ENCODE peak calls at places on chromosomes 12 and 14, in ten cellular contexts. S, V, P, N, F, Y, O, K, Z and A are unnamed samples. For H3K36me3 and H3K4me1, the result is how much of the 10 kb centered on the place peaks cover.

GRCh38 chr14:52313903-52314481 is at the start of gene PTGER2:
- DNase-seq in S (peak), V (peak), P (peak), N (peak), F (peak), Y (peak), O (peak), K (peak), Z (peak), A (peak)

GRCh38 chr12:54208591-54208990 is 19.8 kb upstream of the SMUG1 start:
- DNase-seq in S (no peak), V (no peak), P (no peak), N (no peak), F (no peak), Y (no peak), O (no peak), K (no peak), Z (no peak), A (no peak)

GRCh38 chr14:61563162-61563511 is 132.2 kb upstream of the HIF1A start:
- DNase-seq in S (no peak), V (no peak), P (no peak), N (no peak), F (no peak), Y (no peak), O (peak), K (no peak), Z (no peak), A (no peak)

GRCh38 chr12:9253464-9253863 is 45.3 kb upstream of the PZP start:
- DNase-seq in S (no peak), V (no peak), P (no peak), N (no peak), F (no peak), Y (peak), O (no peak), K (no peak), Z (no peak), A (no peak)

GRCh38 chr14:35347323-35348043 is 55.3 kb downstream of the PSMA6 start:
- DNase-seq in S (no peak), V (peak), P (no peak), N (no peak), F (no peak), Y (peak), O (no peak), K (no peak), Z (no peak), A (no peak)

GRCh38 chr12:26527702-26528101 is 305.3 kb downstream of the ITPR2 start:
- DNase-seq in S (no peak), V (no peak), P (no peak), N (no peak), F (no peak), Y (no peak), O (no peak), K (no peak), Z (no peak), A (no peak)

GRCh38 chr14:54226103-54226502 is 170.7 kb upstream of the CDKN3 start:
- DNase-seq in S (no peak), V (no peak), P (no peak), N (no peak), F (no peak), Y (no peak), O (no peak), K (no peak), Z (no peak), A (no peak)

GRCh38 chr14:35533357-35534129 is 421 bp upstream of the INSM2 start:
- DNase-seq in S (no peak), V (peak), P (peak), N (peak), F (peak), Y (peak), O (peak), K (peak), Z (peak), A (peak)

GRCh38 chr14:80110721-80111120 is 100.6 kb downstream of the DIO2 start:
- DNase-seq in S (no peak), V (no peak), P (no peak), N (no peak), F (no peak), Y (no peak), O (no peak), K (no peak), Z (no peak), A (no peak)

GRCh38 chr12:1691123-1692007 is 495 bp downstream of the ADIPOR2 start:
- DNase-seq in S (no peak), V (peak), P (no peak), N (no peak), F (peak), Y (no peak), O (peak), K (peak), Z (peak), A (peak)

GRCh38 chr14:21095430-21096205 is 2.8 kb downstream of the ZNF219 start:
- DNase-seq in S (no peak), V (no peak), P (no peak), N (no peak), F (no peak), Y (peak), O (no peak), K (no peak), Z (no peak), A (no peak)

GRCh38 chr12:88951860-88952483 is 371.7 kb upstream of the KITLG start:
- DNase-seq in S (no peak), V (no peak), P (no peak), N (no peak), F (no peak), Y (peak), O (no peak), K (no peak), Z (no peak), A (no peak)

GRCh38 chr14:70254476-70254961 is 65.8 kb upstream of the SLC8A3 start:
- DNase-seq in S (no peak), V (peak), P (peak), N (peak), F (peak), Y (peak), O (peak), K (peak), Z (peak), A (peak)

GRCh38 chr12:95215925-95216324 is 1.3 kb downstream of the FGD6 start:
- DNase-seq in S (no peak), V (no peak), P (no peak), N (peak), F (no peak), Y (no peak), O (no peak), K (peak), Z (no peak), A (peak)

GRCh38 chr14:64800000-64800399 is 79.7 kb downstream of the SPTB start:
- DNase-seq in S (no peak), V (peak), P (no peak), N (no peak), F (peak), Y (peak), O (no peak), K (no peak), Z (peak), A (no peak)

GRCh38 chr12:130162771-130163460 is 652 bp downstream of the FZD10 start:
- DNase-seq in S (no peak), V (no peak), P (no peak), N (no peak), F (no peak), Y (peak), O (no peak), K (no peak), Z (no peak), A (no peak)

GRCh38 chr12:43241971-43242370 is 310.0 kb downstream of the ADAMTS20 start:
- DNase-seq in S (no peak), V (no peak), P (no peak), N (peak), F (no peak), Y (no peak), O (no peak), K (no peak), Z (no peak), A (no peak)

GRCh38 chr14:101836131-101836530 is 74.6 kb downstream of the PPP2R5C start:
- DNase-seq in S (peak), V (peak), P (no peak), N (no peak), F (no peak), Y (no peak), O (no peak), K (no peak), Z (peak), A (no peak)

GRCh38 chr14:63542231-63542999 is 762 bp downstream of the PPP2R5E start:
- DNase-seq in S (no peak), V (peak), P (no peak), N (no peak), F (peak), Y (no peak), O (peak), K (peak), Z (peak), A (peak)

GRCh38 chr12:58419905-58420304 is 478.5 kb downstream of the ATP23 start:
- DNase-seq in S (no peak), V (no peak), P (no peak), N (peak), F (no peak), Y (no peak), O (no peak), K (no peak), Z (no peak), A (no peak)

GRCh38 chr12:106780010-106780625 is 5.6 kb downstream of the RIC8B start:
- DNase-seq in S (no peak), V (no peak), P (no peak), N (no peak), F (no peak), Y (no peak), O (no peak), K (peak), Z (no peak), A (no peak)

GRCh38 chr12:95312656-95313055 is 95.0 kb downstream of the VEZT start:
- DNase-seq in S (no peak), V (no peak), P (no peak), N (no peak), F (no peak), Y (no peak), O (no peak), K (no peak), Z (no peak), A (no peak)

GRCh38 chr14:46250113-46250703 is 401.4 kb downstream of the RPL10L start:
- DNase-seq in S (no peak), V (no peak), P (no peak), N (no peak), F (no peak), Y (no peak), O (no peak), K (no peak), Z (no peak), A (peak)

GRCh38 chr14:69288001-69288771 is 28.2 kb downstream of the GALNT16 start:
- DNase-seq in S (peak), V (peak), P (no peak), N (peak), F (no peak), Y (peak), O (no peak), K (peak), Z (peak), A (no peak)

GRCh38 chr14:52313493-52313881 is 625 bp upstream of the PTGER2 start:
- DNase-seq in S (no peak), V (no peak), P (no peak), N (peak), F (no peak), Y (no peak), O (no peak), K (no peak), Z (no peak), A (peak)

GRCh38 chr14:61537567-61538463 is 157.5 kb upstream of the HIF1A start:
- DNase-seq in S (no peak), V (no peak), P (peak), N (peak), F (peak), Y (peak), O (no peak), K (peak), Z (no peak), A (peak)

GRCh38 chr12:63313139-63313538 is 162.1 kb upstream of the AVPR1A start:
- DNase-seq in S (no peak), V (no peak), P (no peak), N (no peak), F (no peak), Y (no peak), O (no peak), K (no peak), Z (no peak), A (no peak)

GRCh38 chr14:33569844-33570716 is 380.8 kb downstream of the EGLN3 start:
- DNase-seq in S (no peak), V (no peak), P (no peak), N (peak), F (no peak), Y (no peak), O (no peak), K (no peak), Z (no peak), A (no peak)

GRCh38 chr14:42224053-42224888 is 617.6 kb downstream of the LRFN5 start:
- DNase-seq in S (peak), V (peak), P (no peak), N (peak), F (peak), Y (peak), O (no peak), K (peak), Z (peak), A (peak)

GRCh38 chr12:74906224-74906623 is 303.4 kb downstream of the KCNC2 start:
- DNase-seq in S (no peak), V (no peak), P (no peak), N (no peak), F (no peak), Y (no peak), O (no peak), K (no peak), Z (no peak), A (peak)

GRCh38 chr12:89827592-89827991 is 119.0 kb upstream of the ATP2B1 start:
- DNase-seq in S (no peak), V (no peak), P (no peak), N (no peak), F (no peak), Y (peak), O (no peak), K (peak), Z (no peak), A (peak)

GRCh38 chr14:21748869-21749303 is 75.3 kb upstream of the OR4E1 start:
- DNase-seq in S (no peak), V (peak), P (no peak), N (no peak), F (no peak), Y (peak), O (no peak), K (peak), Z (no peak), A (peak)

GRCh38 chr12:18153826-18154225 is 63.8 kb upstream of the RERGL start:
- DNase-seq in S (no peak), V (no peak), P (no peak), N (no peak), F (no peak), Y (no peak), O (no peak), K (no peak), Z (no peak), A (no peak)

DNA sequence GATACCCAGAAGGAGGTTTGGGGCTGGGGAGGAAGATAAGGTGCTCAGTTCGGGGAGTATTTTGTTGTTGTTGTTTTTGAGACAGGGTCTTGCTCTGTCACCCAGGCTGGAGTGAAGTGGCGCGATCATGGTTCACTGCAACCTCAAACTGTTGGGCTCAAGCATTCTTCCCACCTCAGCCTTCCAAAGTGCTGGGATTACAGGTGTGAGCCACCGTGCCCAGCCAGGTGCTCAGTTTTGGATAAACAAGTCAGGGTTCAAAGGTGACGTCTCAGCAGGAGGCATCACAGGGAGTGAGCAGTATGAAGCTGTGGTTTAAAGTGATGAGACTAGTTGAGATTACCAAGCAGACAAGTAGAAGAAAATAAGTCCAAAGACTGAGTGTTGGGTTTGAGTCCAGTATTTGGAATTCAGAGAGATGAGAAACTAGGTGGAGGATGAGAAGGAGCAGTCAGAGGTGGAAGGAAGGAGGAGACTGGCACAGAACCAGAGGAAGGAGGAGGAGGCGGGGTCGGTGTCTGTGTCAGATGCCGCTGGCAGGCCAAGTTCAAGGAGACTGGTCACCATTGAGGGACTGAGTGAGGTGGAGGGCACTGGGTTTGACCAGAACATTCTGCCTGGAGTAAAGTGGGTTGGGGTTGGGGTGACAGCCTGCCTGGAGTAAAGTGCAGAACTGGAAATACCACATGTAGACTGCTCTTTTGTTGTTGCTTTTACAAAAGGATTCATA is 16.1 kb downstream of the SLC35E3 start:
- DNase-seq in S (no peak), V (no peak), P (no peak), N (no peak), F (no peak), Y (no peak), O (no peak), K (no peak), Z (no peak), A (no peak)
- H3K36me3 ChIP-seq in S (under half), V (under half), P (under half), N (under half), F (under half), Y (half or more), O (under half), K (under half), Z (under half), A (under half)

DNA sequence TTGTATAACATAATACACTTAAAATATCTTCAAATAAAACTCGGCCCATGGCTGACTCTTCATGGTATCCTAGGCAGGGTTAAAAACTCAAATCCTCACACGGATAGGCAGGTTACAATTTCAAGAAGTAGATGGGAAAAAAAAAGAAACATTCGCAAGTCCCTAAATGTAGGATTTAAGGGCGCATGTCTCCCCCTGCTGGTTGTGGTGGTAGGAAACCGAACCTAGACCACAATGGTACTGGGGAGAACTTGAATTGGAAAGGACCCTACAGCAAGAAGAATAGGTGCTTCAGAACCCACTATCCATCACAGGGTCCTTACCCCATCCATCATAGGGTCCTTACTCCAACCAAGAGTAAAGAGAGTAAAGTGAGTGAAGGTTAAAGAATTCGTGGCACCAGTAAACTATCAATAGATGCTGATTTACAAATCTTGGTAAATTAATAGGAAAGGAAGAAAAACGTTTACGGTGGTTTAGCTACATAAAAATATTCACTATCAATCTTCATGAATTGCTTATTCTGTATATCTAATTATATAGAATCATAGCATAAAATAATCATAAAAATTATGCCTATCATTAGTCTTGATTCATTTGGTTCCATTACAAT is 3.3 kb upstream of the CIPC start:
- DNase-seq in S (peak), V (peak), P (peak), N (peak), F (peak), Y (peak), O (no peak), K (peak), Z (peak), A (peak)
- H3K4me1 ChIP-seq in S (under half), V (under half), P (under half), N (under half), F (under half), Y (under half), O (under half), K (under half), Z (under half), A (under half)

GRCh38 chr12:76096079-76096651 is 11.7 kb upstream of the NAP1L1 start:
- DNase-seq in S (no peak), V (no peak), P (no peak), N (no peak), F (no peak), Y (no peak), O (no peak), K (no peak), Z (no peak), A (peak)
- H3K27ac ChIP-seq in S (no peak), V (no peak), P (no peak), N (no peak), F (no peak), Y (no peak), O (no peak), K (no peak), Z (no peak), A (no peak)

DNA sequence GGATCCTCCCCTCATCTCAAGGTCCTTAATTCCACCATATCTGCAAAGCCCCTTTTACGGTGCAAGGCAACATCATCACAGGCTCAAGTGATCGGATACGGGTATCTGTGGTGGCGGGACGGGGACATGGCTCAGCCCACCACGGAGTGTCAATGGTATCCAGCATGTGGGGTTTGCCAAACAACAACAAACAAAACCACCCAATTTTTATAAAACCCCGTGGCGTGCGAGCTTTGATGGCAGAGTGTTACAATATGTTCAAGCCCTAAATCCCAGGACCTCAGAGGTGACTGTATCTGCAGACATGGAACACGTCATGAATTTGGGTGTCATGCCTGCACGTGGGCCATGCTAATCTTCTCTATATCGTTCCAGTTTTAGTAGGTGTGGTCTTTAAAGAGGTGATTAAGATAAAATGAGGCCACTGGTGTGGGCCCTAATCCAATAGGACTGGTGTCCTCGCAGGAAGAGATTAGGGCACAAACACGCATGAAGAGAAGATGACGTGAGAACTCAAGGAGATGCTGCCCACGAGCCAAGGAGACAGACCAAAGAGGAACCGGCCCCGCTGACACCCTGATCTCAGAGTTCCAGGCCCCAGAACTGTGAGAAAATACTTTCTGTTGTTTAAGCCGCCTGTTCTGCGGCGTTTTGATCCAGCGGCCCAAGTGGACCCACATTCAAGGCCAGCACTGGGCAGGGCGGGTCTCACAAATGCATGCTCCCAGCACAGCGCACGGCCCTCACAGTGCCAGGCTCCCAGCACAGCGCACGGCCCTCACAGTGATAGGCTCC is 6.6 kb upstream of the GOLGA3 start:
- DNase-seq in S (no peak), V (no peak), P (no peak), N (no peak), F (no peak), Y (no peak), O (no peak), K (no peak), Z (no peak), A (no peak)
- H3K36me3 ChIP-seq in S (under half), V (under half), P (under half), N (under half), F (under half), Y (under half), O (under half), K (under half), Z (under half), A (under half)